ENCODE peak calls at places on chromosomes 1 and 21, in eight cellular contexts. S is HCT116, G is MM.1S, X is GM23248, C is GM23338, Y is hepatocyte, P is SK-N-SH, D is PC-3. W is an unnamed sample. For H3K9me2 and H3K4me1, the result is how much of the 10 kb centered on the place peaks cover.

GRCh38 chr1:228315945-228316588 is 90.6 kb downstream of the TRIM11 start:
- DNase-seq in S (no peak), G (no peak), X (no peak), C (peak), Y (no peak), P (no peak), D (no peak), W (no peak)

GRCh38 chr1:54577612-54578011 is 29.6 kb downstream of the ACOT11 start:
- DNase-seq in S (no peak), G (no peak), X (no peak), C (no peak), Y (peak), P (no peak), D (no peak), W (no peak)

GRCh38 chr1:60903591-60903990 is 178.8 kb upstream of the NFIA start:
- DNase-seq in S (no peak), G (no peak), X (peak), C (peak), Y (peak), P (peak), D (no peak), W (no peak)

GRCh38 chr1:119968068-119968492 is 71.8 kb upstream of the ADAM30 start:
- DNase-seq in S (peak), G (peak), X (peak), C (peak), Y (peak), P (peak), D (peak), W (peak)

GRCh38 chr1:248696261-248696660 is 6.3 kb downstream of the OR14I1 start:
- DNase-seq in S (no peak), G (peak), X (peak), C (no peak), Y (no peak), P (peak), D (peak), W (peak)

GRCh38 chr1:79005945-79006344 is 585 bp downstream of the ADGRL4 start:
- DNase-seq in S (no peak), G (no peak), X (peak), C (peak), Y (no peak), P (no peak), D (no peak), W (no peak)

GRCh38 chr1:117106478-117106877 is 15.1 kb downstream of the TRIM45 start:
- DNase-seq in S (no peak), G (no peak), X (no peak), C (no peak), Y (no peak), P (no peak), D (no peak), W (no peak)

GRCh38 chr1:60850084-60850483 is 232.3 kb upstream of the NFIA start:
- DNase-seq in S (no peak), G (no peak), X (no peak), C (no peak), Y (no peak), P (no peak), D (no peak), W (no peak)

GRCh38 chr1:1349256-1350012 is at the start of gene DVL1:
- DNase-seq in S (no peak), G (peak), X (peak), C (peak), Y (peak), P (peak), D (peak), W (peak)

GRCh38 chr1:204562075-204562990 is 46.1 kb downstream of the MDM4 start:
- DNase-seq in S (no peak), G (no peak), X (no peak), C (no peak), Y (no peak), P (no peak), D (no peak), W (no peak)

DNA sequence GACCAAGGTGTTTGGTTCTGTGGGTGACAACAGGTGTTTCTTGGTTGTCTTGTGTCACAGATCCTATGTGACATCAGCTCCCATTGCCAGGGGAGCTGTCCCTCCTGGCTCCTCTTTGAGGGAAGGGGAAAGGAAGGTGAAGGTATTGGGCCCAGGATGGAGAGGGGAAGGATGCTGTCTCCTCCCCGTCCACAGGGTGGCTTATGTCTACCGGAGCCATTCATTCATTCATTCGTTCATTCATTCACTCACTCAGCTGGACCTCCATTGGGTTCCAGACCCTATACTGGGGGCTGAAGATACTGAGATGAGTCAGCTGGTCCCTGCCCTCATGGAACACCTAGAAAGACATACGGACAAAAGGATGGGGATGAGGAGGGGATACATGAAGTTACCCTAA is 38.9 kb downstream of the EPHB2 start:
- DNase-seq in S (no peak), G (no peak), X (no peak), C (peak), Y (no peak), P (no peak), D (no peak), W (no peak)
- TF ChIP-seq EZH2phosphoT487 in S (no peak), G (no peak), X (no peak), C (no peak), Y (no peak), P (no peak), D (no peak), W (no peak)

DNA sequence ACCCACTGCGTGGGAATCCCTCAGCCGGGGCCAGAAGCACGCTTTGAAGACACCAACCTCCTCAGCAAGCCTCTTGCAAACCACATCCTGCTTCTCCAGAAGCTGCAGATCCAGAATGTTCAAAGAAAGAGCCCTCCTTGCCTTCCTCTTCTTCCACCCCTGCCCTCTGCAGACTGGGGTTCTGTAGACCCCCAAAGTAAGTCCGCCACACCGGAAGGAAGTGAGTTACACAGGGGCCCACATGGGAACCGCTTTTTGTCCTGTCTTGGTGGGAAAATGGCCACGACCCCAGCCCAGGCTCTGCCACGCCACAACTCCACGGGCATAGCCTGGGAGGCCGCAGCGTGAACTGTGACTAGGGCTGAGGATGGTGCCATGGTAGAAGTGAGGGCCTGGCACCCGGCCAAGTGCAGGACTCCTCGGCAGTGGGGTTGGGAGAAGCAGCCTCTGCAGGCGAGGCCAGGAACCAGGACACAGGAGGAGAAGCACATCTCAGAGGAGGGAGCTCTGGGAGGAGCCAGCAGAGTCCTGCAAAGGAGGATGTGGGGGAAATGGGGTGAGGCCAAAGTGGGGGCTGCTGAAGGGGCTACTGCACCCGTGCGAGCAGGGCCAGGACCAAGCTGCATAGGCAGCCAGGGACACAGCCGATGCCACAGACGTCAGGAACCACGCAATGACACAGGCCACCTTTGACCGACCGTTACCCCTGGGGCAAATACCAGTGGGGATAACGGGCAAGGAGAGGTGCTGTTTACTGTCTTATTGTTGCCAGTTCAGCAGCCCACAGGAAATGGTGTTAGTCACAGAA is 30.9 kb downstream of the PDE9A start:
- DNase-seq in S (no peak), G (no peak), X (peak), C (no peak), Y (no peak), P (no peak), D (peak), W (peak)
- H3K9me2 ChIP-seq in S (under half), G (under half), X (under half), C (under half), Y (under half), P (under half), D (under half), W (under half)

GRCh38 chr1:109913360-109913879 is 2.8 kb downstream of the CSF1 start:
- DNase-seq in S (no peak), G (no peak), X (peak), C (no peak), Y (no peak), P (no peak), D (no peak), W (no peak)
- H3K4me1 ChIP-seq in S (under half), G (under half), X (under half), C (under half), Y (under half), P (under half), D (under half), W (under half)

GRCh38 chr1:110433803-110434202 is 17.1 kb upstream of the PROK1 start:
- DNase-seq in S (peak), G (peak), X (peak), C (peak), Y (peak), P (no peak), D (peak), W (peak)
- TF ChIP-seq EZH2phosphoT487 in S (no peak), G (no peak), X (no peak), C (no peak), Y (no peak), P (no peak), D (no peak), W (no peak)

DNA sequence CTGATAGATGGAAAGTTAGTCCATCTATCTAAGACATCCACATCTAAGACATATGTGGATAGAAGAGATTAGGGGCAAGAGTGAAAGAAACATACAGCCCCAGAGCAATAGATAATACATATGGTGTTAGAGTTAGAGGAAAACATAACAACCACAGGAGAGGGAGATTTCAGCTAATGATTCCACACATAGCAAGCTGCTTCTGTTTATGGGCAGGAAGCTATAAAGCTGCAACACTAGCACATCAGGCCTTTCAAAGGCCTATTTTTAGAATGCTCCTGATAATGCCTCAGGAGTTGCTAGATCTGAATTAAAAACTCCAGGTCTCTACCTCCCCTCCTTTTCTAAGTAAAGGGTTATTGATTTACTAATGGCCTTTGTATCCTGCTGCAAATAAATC is 36.1 kb downstream of the BRINP2 start:
- DNase-seq in S (no peak), G (no peak), X (peak), C (no peak), Y (peak), P (no peak), D (no peak), W (no peak)
- H3K9me2 ChIP-seq in S (under half), G (under half), X (under half), C (under half), Y (under half), P (under half), D (under half), W (under half)

W was measured in OCI-LY7.